ENCODE peak calls at places on chromosomes 5 and 9, in seven cellular contexts. One of them, this sample, is unnamed.

GRCh38 chr5:38182991-38183390 is 75.4 kb upstream of the EGFLAM start:
- DNase-seq in brain microvascular endothelial cell: no peak
- DNase-seq in HepG2: no peak
- DNase-seq in fibroblast of pulmonary artery: no peak
- DNase-seq in dorsolateral prefrontal cortex: no peak
- DNase-seq in RWPE1: no peak
- DNase-seq in HL-60: no peak
- DNase-seq in this sample: no peak

GRCh38 chr5:42912184-42912766 is 100.6 kb upstream of the SELENOP start:
- DNase-seq in brain microvascular endothelial cell: peak
- DNase-seq in HepG2: peak
- DNase-seq in fibroblast of pulmonary artery: peak
- DNase-seq in dorsolateral prefrontal cortex: no peak
- DNase-seq in RWPE1: peak
- DNase-seq in HL-60: peak
- DNase-seq in this sample: peak

GRCh38 chr9:136292591-136293448 is 11.1 kb downstream of the CCDC187 start:
- DNase-seq in brain microvascular endothelial cell: no peak
- DNase-seq in HepG2: no peak
- DNase-seq in fibroblast of pulmonary artery: no peak
- DNase-seq in dorsolateral prefrontal cortex: no peak
- DNase-seq in RWPE1: no peak
- DNase-seq in HL-60: no peak
- DNase-seq in this sample: no peak

GRCh38 chr5:36371366-36371765 is 69.7 kb upstream of the RANBP3L start:
- DNase-seq in brain microvascular endothelial cell: no peak
- DNase-seq in HepG2: no peak
- DNase-seq in fibroblast of pulmonary artery: no peak
- DNase-seq in dorsolateral prefrontal cortex: no peak
- DNase-seq in RWPE1: no peak
- DNase-seq in HL-60: no peak
- DNase-seq in this sample: no peak

GRCh38 chr9:98879958-98880300 is 63.8 kb upstream of the COL15A1 start:
- DNase-seq in brain microvascular endothelial cell: no peak
- DNase-seq in HepG2: no peak
- DNase-seq in fibroblast of pulmonary artery: no peak
- DNase-seq in dorsolateral prefrontal cortex: no peak
- DNase-seq in RWPE1: no peak
- DNase-seq in HL-60: no peak
- DNase-seq in this sample: no peak

GRCh38 chr5:173720341-173721258 is 104.2 kb upstream of the BOD1 start:
- DNase-seq in brain microvascular endothelial cell: no peak
- DNase-seq in HepG2: no peak
- DNase-seq in fibroblast of pulmonary artery: no peak
- DNase-seq in dorsolateral prefrontal cortex: no peak
- DNase-seq in RWPE1: no peak
- DNase-seq in HL-60: no peak
- DNase-seq in this sample: no peak

GRCh38 chr5:173884402-173885053 is 3.6 kb upstream of the CPEB4 start:
- DNase-seq in brain microvascular endothelial cell: no peak
- DNase-seq in HepG2: no peak
- DNase-seq in fibroblast of pulmonary artery: no peak
- DNase-seq in dorsolateral prefrontal cortex: no peak
- DNase-seq in RWPE1: no peak
- DNase-seq in HL-60: no peak
- DNase-seq in this sample: no peak

GRCh38 chr9:96020822-96021615 is 145.5 kb downstream of the ERCC6L2 start:
- DNase-seq in brain microvascular endothelial cell: peak
- DNase-seq in HepG2: no peak
- DNase-seq in fibroblast of pulmonary artery: peak
- DNase-seq in dorsolateral prefrontal cortex: no peak
- DNase-seq in RWPE1: peak
- DNase-seq in HL-60: no peak
- DNase-seq in this sample: no peak

GRCh38 chr9:72524820-72525539 is 3.6 kb downstream of the TMC1 start:
- DNase-seq in brain microvascular endothelial cell: peak
- DNase-seq in HepG2: no peak
- DNase-seq in fibroblast of pulmonary artery: peak
- DNase-seq in dorsolateral prefrontal cortex: peak
- DNase-seq in RWPE1: peak
- DNase-seq in HL-60: no peak
- DNase-seq in this sample: peak

DNA sequence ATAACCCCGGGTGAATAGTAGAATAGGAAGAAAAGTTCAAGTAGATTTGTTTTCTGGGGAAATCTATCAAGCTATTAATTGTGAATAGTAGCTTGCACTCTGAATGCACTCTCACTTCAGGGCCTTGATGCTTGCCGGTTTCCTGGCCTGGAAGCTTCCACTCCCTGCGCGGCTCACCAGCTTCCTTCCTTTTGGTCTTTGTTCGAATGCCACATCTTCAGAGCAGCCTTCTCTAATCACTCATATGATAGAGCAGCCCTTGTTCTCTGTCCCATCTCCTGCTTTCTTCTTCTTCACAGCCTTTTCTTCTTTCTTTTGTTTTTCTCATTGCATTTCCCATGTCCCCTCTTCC is 146.7 kb downstream of the MAST4 start:
- DNase-seq in brain microvascular endothelial cell: no peak
- DNase-seq in HepG2: no peak
- DNase-seq in fibroblast of pulmonary artery: no peak
- DNase-seq in dorsolateral prefrontal cortex: no peak
- DNase-seq in RWPE1: no peak
- DNase-seq in HL-60: no peak
- DNase-seq in this sample: no peak
- TF ChIP-seq CTCF in brain microvascular endothelial cell: no peak
- TF ChIP-seq CTCF in HepG2: no peak
- TF ChIP-seq CTCF in fibroblast of pulmonary artery: no peak
- TF ChIP-seq CTCF in dorsolateral prefrontal cortex: no peak
- TF ChIP-seq CTCF in RWPE1: no peak
- TF ChIP-seq CTCF in HL-60: no peak
- TF ChIP-seq CTCF in this sample: no peak

DNA sequence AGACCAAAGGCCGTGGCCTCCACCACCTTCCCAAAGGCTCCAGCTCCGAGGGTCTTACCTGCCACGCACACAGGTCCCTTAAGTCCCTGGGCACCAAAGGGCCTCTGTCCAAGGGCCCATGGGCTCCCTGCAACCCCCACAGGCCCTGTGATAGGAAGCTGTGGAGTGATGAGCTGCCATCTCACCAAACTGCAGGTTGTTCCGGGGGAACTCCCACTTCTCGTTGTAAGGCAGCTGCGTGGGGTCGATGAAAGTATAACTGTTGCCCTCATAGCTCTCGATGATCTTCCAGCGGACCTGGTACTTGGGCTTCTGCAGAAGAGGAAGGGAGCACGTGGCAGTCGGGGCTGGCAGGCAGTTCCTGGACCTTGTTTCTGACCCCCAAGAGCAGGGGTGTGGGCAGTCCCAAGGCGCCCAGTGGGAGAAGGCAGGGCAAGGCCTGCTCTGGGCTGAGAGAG is 24.8 kb downstream of the CSF1R start:
- DNase-seq in brain microvascular endothelial cell: no peak
- DNase-seq in HepG2: no peak
- DNase-seq in fibroblast of pulmonary artery: no peak
- DNase-seq in dorsolateral prefrontal cortex: no peak
- DNase-seq in RWPE1: no peak
- DNase-seq in HL-60: no peak
- DNase-seq in this sample: no peak
- TF ChIP-seq CTCF in brain microvascular endothelial cell: no peak
- TF ChIP-seq CTCF in HepG2: no peak
- TF ChIP-seq CTCF in fibroblast of pulmonary artery: no peak
- TF ChIP-seq CTCF in dorsolateral prefrontal cortex: no peak
- TF ChIP-seq CTCF in RWPE1: no peak
- TF ChIP-seq CTCF in HL-60: no peak
- TF ChIP-seq CTCF in this sample: no peak

GRCh38 chr5:170312666-170313065 is 15.1 kb upstream of the LCP2 start:
- DNase-seq in brain microvascular endothelial cell: peak
- DNase-seq in HepG2: no peak
- DNase-seq in fibroblast of pulmonary artery: peak
- DNase-seq in dorsolateral prefrontal cortex: peak
- DNase-seq in RWPE1: no peak
- DNase-seq in HL-60: peak
- DNase-seq in this sample: no peak
- TF ChIP-seq CTCF in brain microvascular endothelial cell: no peak
- TF ChIP-seq CTCF in HepG2: no peak
- TF ChIP-seq CTCF in fibroblast of pulmonary artery: no peak
- TF ChIP-seq CTCF in dorsolateral prefrontal cortex: no peak
- TF ChIP-seq CTCF in RWPE1: no peak
- TF ChIP-seq CTCF in HL-60: no peak
- TF ChIP-seq CTCF in this sample: no peak

DNA sequence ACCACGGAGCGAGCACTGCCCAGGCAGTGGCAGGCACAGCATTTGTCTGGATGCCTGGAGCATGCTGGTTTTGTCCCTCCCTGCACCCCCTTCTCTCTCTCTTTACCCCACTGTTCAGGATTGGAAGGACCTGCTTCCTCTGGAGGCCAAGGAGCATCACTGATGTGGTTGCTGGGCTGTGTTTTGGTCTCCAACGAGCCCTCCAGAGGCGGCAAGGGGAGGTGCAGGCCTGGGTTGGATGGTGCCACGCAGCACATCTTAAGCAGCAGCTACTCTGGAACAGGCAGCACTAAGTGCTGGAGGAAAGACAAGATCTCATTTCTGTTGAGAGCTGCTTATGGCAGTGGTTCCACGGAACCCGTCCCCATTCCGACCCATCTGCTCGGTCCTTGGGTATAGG is 139.6 kb downstream of the CMYA5 start:
- DNase-seq in brain microvascular endothelial cell: no peak
- DNase-seq in HepG2: no peak
- DNase-seq in fibroblast of pulmonary artery: no peak
- DNase-seq in dorsolateral prefrontal cortex: peak
- DNase-seq in RWPE1: no peak
- DNase-seq in HL-60: no peak
- DNase-seq in this sample: no peak
- TF ChIP-seq CTCF in brain microvascular endothelial cell: peak
- TF ChIP-seq CTCF in HepG2: peak
- TF ChIP-seq CTCF in fibroblast of pulmonary artery: peak
- TF ChIP-seq CTCF in dorsolateral prefrontal cortex: no peak
- TF ChIP-seq CTCF in RWPE1: no peak
- TF ChIP-seq CTCF in HL-60: no peak
- TF ChIP-seq CTCF in this sample: peak